ENCODE peak calls at places on chromosomes 2 and 18, in ten cellular contexts. R is tibial artery; A is CD8-positive, alpha-beta memory T cell; K is ACHN; S is activated CD4-positive, alpha-beta memory T cell treated with anti-CD3 and anti-CD28 coated beads for 36 hours; U is cardiac septum; X is Right ventricle myocardium inferior; J is CD8-positive, alpha-beta T cell; W is NCI-H2081; C is frontal cortex. O is an unnamed sample.

GRCh38 chr18:48050176-48050575 is 119.7 kb upstream of the SMAD2 start:
- DNase-seq in J (no peak), C (no peak), S (no peak), A (no peak), U (no peak), X (no peak), K (no peak), R (no peak), W (no peak), O (no peak)

GRCh38 chr2:96107883-96108551 is 8.4 kb downstream of the ADRA2B start:
- DNase-seq in J (no peak), W (no peak), X (no peak), C (no peak), A (no peak), R (peak; percentile 52), U (peak; percentile 71), K (no peak), S (no peak), O (no peak)

GRCh38 chr2:39033980-39034379 is 86.9 kb downstream of the SOS1 start:
- DNase-seq in J (no peak), X (no peak), R (no peak), S (no peak), K (no peak), U (no peak), C (no peak), W (no peak), A (no peak), O (no peak)

GRCh38 chr18:59696311-59697235 is 650 bp downstream of the CCBE1 start:
- DNase-seq in K (peak; percentile 50), X (no peak), U (no peak), W (no peak), R (no peak), C (no peak), J (no peak), A (no peak), S (peak; percentile 13), O (no peak)

GRCh38 chr2:10272464-10272863 is 30.2 kb upstream of the HPCAL1 start:
- DNase-seq in R (peak; percentile 39), X (no peak), S (no peak), J (no peak), C (no peak), U (peak; percentile 10), W (no peak), K (no peak), A (peak; percentile 9), O (no peak)

GRCh38 chr18:8898990-8899389 is 193.6 kb downstream of the MTCL1 start:
- DNase-seq in A (no peak), S (no peak), U (no peak), K (no peak), R (no peak), J (no peak), X (no peak), W (no peak), C (no peak), O (no peak)

GRCh38 chr2:238875531-238876231 is 27.8 kb downstream of the TWIST2 start:
- DNase-seq in K (no peak), X (no peak), S (no peak), J (no peak), R (peak; percentile 83), U (peak; percentile 60), A (no peak), C (no peak), W (no peak), O (no peak)

GRCh38 chr2:202831241-202831997 is 40.1 kb downstream of the ICA1L start:
- DNase-seq in X (no peak), S (peak; percentile 70), W (peak; percentile 46), C (no peak), R (no peak), J (no peak), K (peak; percentile 74), A (peak; percentile 58), U (no peak), O (peak; percentile 92)

GRCh38 chr2:119958642-119959268 is 54.1 kb upstream of the EPB41L5 start:
- DNase-seq in W (no peak), R (no peak), J (no peak), A (no peak), X (no peak), S (no peak), K (no peak), C (no peak), U (no peak), O (no peak)

O was measured in MM.1S.